ENCODE peak calls at places on chromosomes 4 and X, in five cellular contexts. One of them, this sample, is unnamed.

GRCh38 chr4:22668301-22668700 is 24.4 kb upstream of the GBA3 start:
- DNase-seq in fibroblast of lung: peak; percentile 67
- DNase-seq in neural crest cell: no peak
- DNase-seq in HCT116: no peak
- DNase-seq in right lobe of liver: no peak
- DNase-seq in this sample: no peak

GRCh38 chr4:53576676-53577372 is 14.5 kb downstream of the LNX1 start:
- DNase-seq in fibroblast of lung: peak; percentile 43
- DNase-seq in neural crest cell: no peak
- DNase-seq in HCT116: no peak
- DNase-seq in right lobe of liver: no peak
- DNase-seq in this sample: no peak

GRCh38 chr4:52721968-52722814 is 29.0 kb downstream of the ERVMER34-1 start:
- DNase-seq in fibroblast of lung: peak; percentile 98
- DNase-seq in neural crest cell: peak; percentile 73
- DNase-seq in HCT116: peak; percentile 81
- DNase-seq in right lobe of liver: peak; percentile 93
- DNase-seq in this sample: peak; percentile 86

GRCh38 chrX:15931362-15931761 is 76.7 kb upstream of the AP1S2 start:
- DNase-seq in fibroblast of lung: no peak
- DNase-seq in neural crest cell: no peak
- DNase-seq in HCT116: no peak
- DNase-seq in right lobe of liver: no peak
- DNase-seq in this sample: no peak

GRCh38 chrX:124736553-124737240 is 390.3 kb downstream of the SH2D1A start:
- DNase-seq in fibroblast of lung: no peak
- DNase-seq in neural crest cell: no peak
- DNase-seq in HCT116: no peak
- DNase-seq in right lobe of liver: peak; percentile 32
- DNase-seq in this sample: peak; percentile 3

GRCh38 chr4:4204401-4204745 is 22.4 kb downstream of the OTOP1 start:
- DNase-seq in fibroblast of lung: no peak
- DNase-seq in neural crest cell: no peak
- DNase-seq in HCT116: no peak
- DNase-seq in right lobe of liver: no peak
- DNase-seq in this sample: no peak

GRCh38 chr4:182240161-182241130 is 2.8 kb upstream of the TENM3 start:
- DNase-seq in fibroblast of lung: peak; percentile 97
- DNase-seq in neural crest cell: no peak
- DNase-seq in HCT116: no peak
- DNase-seq in right lobe of liver: no peak
- DNase-seq in this sample: no peak

GRCh38 chrX:48992341-48992740 is 9.7 kb downstream of the GRIPAP1 start:
- DNase-seq in fibroblast of lung: no peak
- DNase-seq in neural crest cell: no peak
- DNase-seq in HCT116: no peak
- DNase-seq in right lobe of liver: no peak
- DNase-seq in this sample: no peak

GRCh38 chr4:139589619-139590018 is 33.6 kb upstream of the SETD7 start:
- DNase-seq in fibroblast of lung: peak; percentile 55
- DNase-seq in neural crest cell: no peak
- DNase-seq in HCT116: no peak
- DNase-seq in right lobe of liver: no peak
- DNase-seq in this sample: no peak

GRCh38 chr4:2767705-2768074 is 11.6 kb upstream of the TNIP2 start:
- DNase-seq in fibroblast of lung: no peak
- DNase-seq in neural crest cell: no peak
- DNase-seq in HCT116: no peak
- DNase-seq in right lobe of liver: no peak
- DNase-seq in this sample: no peak

GRCh38 chr4:1579834-1580686 is 104.1 kb downstream of the FAM53A start:
- DNase-seq in fibroblast of lung: peak; percentile 45
- DNase-seq in neural crest cell: peak; percentile 67
- DNase-seq in HCT116: peak; percentile 54
- DNase-seq in right lobe of liver: peak; percentile 86
- DNase-seq in this sample: peak; percentile 90

GRCh38 chr4:1576961-1577814 is 106.9 kb downstream of the FAM53A start:
- DNase-seq in fibroblast of lung: no peak
- DNase-seq in neural crest cell: no peak
- DNase-seq in HCT116: no peak
- DNase-seq in right lobe of liver: no peak
- DNase-seq in this sample: no peak

GRCh38 chr4:1578301-1578781 is 105.8 kb downstream of the FAM53A start:
- DNase-seq in fibroblast of lung: no peak
- DNase-seq in neural crest cell: no peak
- DNase-seq in HCT116: no peak
- DNase-seq in right lobe of liver: no peak
- DNase-seq in this sample: no peak

GRCh38 chr4:1577818-1578217 is 106.3 kb downstream of the FAM53A start:
- DNase-seq in fibroblast of lung: no peak
- DNase-seq in neural crest cell: no peak
- DNase-seq in HCT116: no peak
- DNase-seq in right lobe of liver: no peak
- DNase-seq in this sample: no peak

DNA sequence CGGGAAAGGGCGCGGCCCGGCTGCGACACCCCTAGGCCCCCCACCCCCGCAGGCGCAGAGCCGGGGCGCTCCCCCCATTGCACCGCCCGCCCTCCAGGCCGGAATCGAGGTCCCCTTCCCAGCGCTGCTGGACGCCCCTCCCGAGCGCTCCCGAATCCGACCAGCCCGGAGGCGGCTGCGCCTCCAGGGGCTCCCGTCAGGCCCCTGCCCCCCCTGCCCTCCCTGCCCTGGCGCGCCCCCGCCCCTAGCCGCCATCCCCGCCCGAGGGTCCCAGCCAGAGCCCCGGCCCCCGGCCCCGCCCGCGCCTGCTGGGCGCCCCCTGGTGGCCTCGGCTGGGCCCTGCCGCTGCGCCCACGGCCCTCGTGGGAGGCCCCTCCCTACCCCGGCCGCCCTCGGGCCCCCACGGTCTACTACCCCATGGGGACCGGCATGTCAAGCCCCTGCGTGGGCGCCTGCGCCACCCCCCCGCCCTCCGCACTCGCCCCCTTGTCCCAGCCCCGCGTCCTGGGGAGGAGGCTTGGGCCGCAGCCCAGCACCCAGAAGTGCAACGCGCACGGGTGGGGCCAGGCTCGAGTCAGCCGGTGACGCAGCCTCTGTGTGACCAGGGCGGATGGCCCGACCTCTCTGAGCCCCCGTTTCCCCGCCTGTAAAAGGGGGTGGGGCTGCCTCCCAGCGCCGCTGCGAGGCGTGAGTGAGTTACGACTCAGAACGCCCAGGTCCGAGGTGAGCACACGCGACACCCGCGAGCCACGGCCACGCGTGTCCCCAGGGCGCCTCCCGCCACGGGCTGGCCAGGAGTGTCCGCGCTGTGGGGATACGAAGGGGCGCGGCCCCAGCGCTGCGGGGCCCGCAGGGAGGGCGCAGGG is 104.9 kb downstream of the FAM53A start:
- DNase-seq in fibroblast of lung: peak; percentile 45
- DNase-seq in neural crest cell: peak; percentile 47
- DNase-seq in HCT116: peak; percentile 65
- DNase-seq in right lobe of liver: peak; percentile 65
- DNase-seq in this sample: peak; percentile 68
- TF ChIP-seq CTCF in fibroblast of lung: no peak
- TF ChIP-seq CTCF in neural crest cell: peak; percentile 80
- TF ChIP-seq CTCF in HCT116: peak; percentile 56
- TF ChIP-seq CTCF in right lobe of liver: peak; percentile 33
- TF ChIP-seq CTCF in this sample: peak; percentile 79

DNA sequence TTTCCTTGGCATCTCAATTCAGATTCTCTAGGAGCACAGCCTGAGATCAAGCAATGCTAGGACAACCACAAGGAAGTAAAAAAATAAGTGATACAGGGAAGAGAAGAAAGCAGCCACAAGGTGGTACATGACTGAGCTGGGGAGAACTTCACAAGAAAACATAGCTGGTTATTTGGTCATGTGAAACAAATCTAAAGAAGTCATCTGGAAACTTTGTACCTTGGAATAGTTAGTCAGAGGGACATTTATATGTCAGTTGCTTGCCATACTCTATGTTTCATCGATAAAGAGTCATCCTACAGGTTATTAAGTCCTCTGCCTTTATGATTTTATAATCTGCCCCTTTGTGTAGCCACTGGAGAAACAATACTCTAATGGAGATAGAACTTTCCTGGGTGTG is 575.1 kb downstream of the IL15 start:
- DNase-seq in fibroblast of lung: no peak
- DNase-seq in neural crest cell: no peak
- DNase-seq in HCT116: no peak
- DNase-seq in right lobe of liver: no peak
- DNase-seq in this sample: no peak
- TF ChIP-seq CTCF in fibroblast of lung: no peak
- TF ChIP-seq CTCF in neural crest cell: no peak
- TF ChIP-seq CTCF in HCT116: peak; percentile 18
- TF ChIP-seq CTCF in right lobe of liver: no peak
- TF ChIP-seq CTCF in this sample: no peak

GRCh38 chr4:60432911-60433310 is 767.2 kb upstream of the ADGRL3 start:
- DNase-seq in fibroblast of lung: no peak
- DNase-seq in neural crest cell: no peak
- DNase-seq in HCT116: no peak
- DNase-seq in right lobe of liver: no peak
- DNase-seq in this sample: no peak
- TF ChIP-seq CTCF in fibroblast of lung: no peak
- TF ChIP-seq CTCF in neural crest cell: no peak
- TF ChIP-seq CTCF in HCT116: no peak
- TF ChIP-seq CTCF in right lobe of liver: no peak
- TF ChIP-seq CTCF in this sample: no peak

GRCh38 chrX:100830547-100830946 is 10.4 kb downstream of the CSTF2 start:
- DNase-seq in fibroblast of lung: no peak
- DNase-seq in neural crest cell: no peak
- DNase-seq in HCT116: no peak
- DNase-seq in right lobe of liver: no peak
- DNase-seq in this sample: no peak

GRCh38 chrX:100829730-100830129 is 9.5 kb downstream of the CSTF2 start:
- DNase-seq in fibroblast of lung: peak; percentile 13
- DNase-seq in neural crest cell: no peak
- DNase-seq in HCT116: no peak
- DNase-seq in right lobe of liver: no peak
- DNase-seq in this sample: no peak

GRCh38 chrX:100831219-100831946 is 11.2 kb downstream of the CSTF2 start:
- DNase-seq in fibroblast of lung: no peak
- DNase-seq in neural crest cell: no peak
- DNase-seq in HCT116: no peak
- DNase-seq in right lobe of liver: no peak
- DNase-seq in this sample: no peak

GRCh38 chrX:100830143-100830542 is 10.0 kb downstream of the CSTF2 start:
- DNase-seq in fibroblast of lung: no peak
- DNase-seq in neural crest cell: no peak
- DNase-seq in HCT116: no peak
- DNase-seq in right lobe of liver: no peak
- DNase-seq in this sample: no peak
- TF ChIP-seq CTCF in fibroblast of lung: no peak
- TF ChIP-seq CTCF in neural crest cell: no peak
- TF ChIP-seq CTCF in HCT116: no peak
- TF ChIP-seq CTCF in right lobe of liver: no peak
- TF ChIP-seq CTCF in this sample: no peak

GRCh38 chr4:48103483-48104139 is 30.4 kb downstream of the TXK start:
- DNase-seq in fibroblast of lung: no peak
- DNase-seq in neural crest cell: no peak
- DNase-seq in HCT116: no peak
- DNase-seq in right lobe of liver: no peak
- DNase-seq in this sample: no peak

GRCh38 chr4:48100248-48100647 is 33.8 kb downstream of the TXK start:
- DNase-seq in fibroblast of lung: no peak
- DNase-seq in neural crest cell: no peak
- DNase-seq in HCT116: no peak
- DNase-seq in right lobe of liver: no peak
- DNase-seq in this sample: no peak

GRCh38 chr4:48105230-48105629 is 28.8 kb downstream of the TXK start:
- DNase-seq in fibroblast of lung: no peak
- DNase-seq in neural crest cell: no peak
- DNase-seq in HCT116: no peak
- DNase-seq in right lobe of liver: no peak
- DNase-seq in this sample: no peak

DNA sequence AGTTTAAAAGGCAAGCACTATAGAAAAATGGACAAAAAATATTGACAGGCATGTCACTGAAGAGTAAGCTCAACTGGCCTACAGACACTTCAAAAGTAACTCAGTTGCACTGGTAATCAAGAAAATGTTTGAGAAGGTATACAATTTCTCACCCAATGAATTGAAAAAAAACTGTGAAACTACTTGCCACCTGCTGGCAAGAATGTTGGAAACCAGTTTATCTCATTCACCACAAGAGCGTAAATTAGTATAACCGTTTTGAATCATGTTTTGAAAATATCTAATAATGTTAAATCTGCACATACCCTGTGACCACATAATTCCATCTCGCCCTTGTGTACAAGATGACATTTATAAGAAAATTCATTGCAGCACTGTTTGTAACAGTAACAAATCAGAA is 31.7 kb downstream of the TXK start:
- DNase-seq in fibroblast of lung: no peak
- DNase-seq in neural crest cell: no peak
- DNase-seq in HCT116: no peak
- DNase-seq in right lobe of liver: no peak
- DNase-seq in this sample: no peak
- TF ChIP-seq CTCF in fibroblast of lung: no peak
- TF ChIP-seq CTCF in neural crest cell: peak; percentile 45
- TF ChIP-seq CTCF in HCT116: peak; percentile 62
- TF ChIP-seq CTCF in right lobe of liver: no peak
- TF ChIP-seq CTCF in this sample: peak; percentile 61

GRCh38 chr4:1750381-1751154 is 29.2 kb downstream of the TACC3 start:
- DNase-seq in fibroblast of lung: no peak
- DNase-seq in neural crest cell: no peak
- DNase-seq in HCT116: no peak
- DNase-seq in right lobe of liver: no peak
- DNase-seq in this sample: no peak

GRCh38 chr4:1751155-1751918 is 30.0 kb downstream of the TACC3 start:
- DNase-seq in fibroblast of lung: no peak
- DNase-seq in neural crest cell: no peak
- DNase-seq in HCT116: no peak
- DNase-seq in right lobe of liver: no peak
- DNase-seq in this sample: no peak

GRCh38 chr4:1753256-1753655 is 31.9 kb downstream of the TACC3 start:
- DNase-seq in fibroblast of lung: no peak
- DNase-seq in neural crest cell: no peak
- DNase-seq in HCT116: no peak
- DNase-seq in right lobe of liver: no peak
- DNase-seq in this sample: no peak

GRCh38 chr4:1752284-1753041 is 31.1 kb downstream of the TACC3 start:
- DNase-seq in fibroblast of lung: no peak
- DNase-seq in neural crest cell: no peak
- DNase-seq in HCT116: no peak
- DNase-seq in right lobe of liver: no peak
- DNase-seq in this sample: no peak

GRCh38 chr4:1751919-1752283 is 30.6 kb downstream of the TACC3 start:
- DNase-seq in fibroblast of lung: no peak
- DNase-seq in neural crest cell: no peak
- DNase-seq in HCT116: no peak
- DNase-seq in right lobe of liver: no peak
- DNase-seq in this sample: no peak
- TF ChIP-seq CTCF in fibroblast of lung: no peak
- TF ChIP-seq CTCF in neural crest cell: no peak
- TF ChIP-seq CTCF in HCT116: no peak
- TF ChIP-seq CTCF in right lobe of liver: no peak
- TF ChIP-seq CTCF in this sample: no peak

DNA sequence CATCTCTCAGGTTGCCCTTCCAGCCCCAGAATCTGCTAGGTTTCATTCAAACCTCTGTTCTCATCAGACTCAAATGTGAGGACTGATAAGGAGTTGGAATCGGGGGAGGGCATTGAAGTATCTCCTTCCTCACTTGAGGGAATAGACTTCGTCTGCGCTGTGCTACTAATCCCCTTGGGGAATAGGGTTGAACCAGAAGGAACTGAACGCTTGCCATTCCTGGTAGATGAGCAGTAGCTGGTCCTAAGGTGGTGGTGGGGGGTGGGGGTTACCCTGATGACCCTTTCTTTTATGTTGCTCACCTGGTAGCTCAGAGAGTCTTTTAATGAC is 692 bp upstream of the SLC9A7 start:
- DNase-seq in fibroblast of lung: peak; percentile 43
- DNase-seq in neural crest cell: no peak
- DNase-seq in HCT116: no peak
- DNase-seq in right lobe of liver: no peak
- DNase-seq in this sample: no peak
- TF ChIP-seq CTCF in fibroblast of lung: no peak
- TF ChIP-seq CTCF in neural crest cell: no peak
- TF ChIP-seq CTCF in HCT116: no peak
- TF ChIP-seq CTCF in right lobe of liver: no peak
- TF ChIP-seq CTCF in this sample: no peak

This sample was measured in endothelial cell.